ENCODE peak calls at places on chromosomes 3 and 15, in eight cellular contexts. P is CD4-positive, alpha-beta memory T cell; E is globus pallidus; G is stimulated activated CD4-positive, alpha-beta T cell treated with anti-CD3 and anti-CD28 coated beads, Interleukin-1b, Interleukin-23, amount 100 ng/mL, for 1 hour; C is stimulated activated CD8-positive, alpha-beta memory T cell treated with anti-CD3 and anti-CD28 coated beads, Interleukin-4, amount 100 ng/mL, for 4 hours; T is tibial nerve; J is activated CD4-positive, alpha-beta T cell treated with anti-CD3 and anti-CD28 coated beads, Interleukin-2, amount 50 U/mL, for 24 hours; N is ureter. X is an unnamed sample.

GRCh38 chr15:37837276-37837675 is 97.2 kb upstream of the TMCO5A start:
- DNase-seq in C (no peak), P (no peak), J (no peak), G (no peak), T (no peak), N (no peak), E (no peak), X (no peak)

GRCh38 chr3:34957707-34958106 is 681.6 kb upstream of the ARPP21 start:
- DNase-seq in G (no peak), E (no peak), J (no peak), N (no peak), C (no peak), T (no peak), P (no peak), X (no peak)

GRCh38 chr3:100150583-100150982 is 36.3 kb upstream of the FILIP1L start:
- DNase-seq in T (peak), E (no peak), G (no peak), J (no peak), N (no peak), C (no peak), P (no peak), X (no peak)

GRCh38 chr15:89673162-89673506 is 6.0 kb downstream of the PLIN1 start:
- DNase-seq in C (no peak), T (no peak), P (no peak), G (no peak), E (no peak), N (peak), J (no peak), X (peak)

GRCh38 chr3:50610992-50611463 is 546 bp downstream of the CISH start:
- DNase-seq in P (no peak), J (no peak), E (no peak), T (no peak), N (no peak), C (no peak), G (no peak), X (no peak)

GRCh38 chr15:51874751-51875644 is 45.5 kb downstream of the TMOD3 start:
- DNase-seq in T (peak), E (no peak), J (no peak), G (no peak), N (peak), C (no peak), P (no peak), X (peak)

GRCh38 chr3:197333901-197334639 is 35.7 kb upstream of the DLG1 start:
- DNase-seq in C (no peak), T (no peak), E (no peak), J (no peak), P (no peak), G (no peak), N (no peak), X (no peak)

GRCh38 chr3:122974764-122975162 is 52.8 kb downstream of the SEMA5B start:
- DNase-seq in P (no peak), T (no peak), J (no peak), G (no peak), E (no peak), N (no peak), C (no peak), X (peak)

GRCh38 chr3:141643816-141644215 is 94.3 kb upstream of the RNF7 start:
- DNase-seq in E (no peak), G (no peak), T (no peak), C (no peak), N (no peak), P (no peak), J (no peak), X (peak)

GRCh38 chr15:32867313-32867626 is 149.5 kb downstream of the GREM1 start:
- DNase-seq in T (no peak), C (no peak), P (no peak), E (no peak), G (no peak), J (no peak), N (no peak), X (peak)

GRCh38 chr3:192802957-192803899 is 75.9 kb upstream of the FGF12 start:
- DNase-seq in G (no peak), P (no peak), T (no peak), C (no peak), N (no peak), J (no peak), E (peak), X (peak)

GRCh38 chr3:104982130-104982529 is 384.6 kb upstream of the ALCAM start:
- DNase-seq in P (no peak), T (no peak), C (no peak), G (no peak), J (no peak), E (no peak), N (no peak), X (no peak)

GRCh38 chr3:101938262-101938847 is 89.0 kb downstream of the NFKBIZ start:
- DNase-seq in E (no peak), C (no peak), J (no peak), P (no peak), T (no peak), G (no peak), N (no peak), X (no peak)

GRCh38 chr3:48128779-48129178 is 59.4 kb downstream of the CDC25A start:
- DNase-seq in G (no peak), E (no peak), N (no peak), P (no peak), C (no peak), J (no peak), T (no peak), X (no peak)

GRCh38 chr3:77055841-77056341 is 16.0 kb downstream of the ROBO2 start:
- DNase-seq in E (no peak), G (no peak), C (no peak), J (no peak), P (no peak), N (no peak), T (no peak), X (no peak)

GRCh38 chr3:116302087-116302747 is 143.1 kb downstream of the LSAMP start:
- DNase-seq in E (no peak), G (no peak), P (no peak), J (no peak), C (no peak), T (no peak), N (no peak), X (no peak)

GRCh38 chr3:97940034-97940433 is 32.2 kb downstream of the RIOX2 start:
- DNase-seq in C (no peak), J (no peak), G (no peak), P (peak), N (no peak), E (peak), T (no peak), X (peak)

GRCh38 chr3:47848599-47849117 is 45.7 kb downstream of the DHX30 start:
- DNase-seq in E (no peak), N (no peak), T (no peak), P (no peak), C (no peak), J (no peak), G (no peak), X (no peak)

GRCh38 chr3:156181509-156181908 is 61.1 kb downstream of the KCNAB1 start:
- DNase-seq in E (no peak), T (no peak), P (no peak), G (no peak), J (no peak), N (no peak), C (no peak), X (peak)

GRCh38 chr3:45112939-45113338 is 33.2 kb downstream of the CDCP1 start:
- DNase-seq in G (no peak), P (no peak), E (no peak), N (no peak), J (no peak), C (no peak), T (no peak), X (no peak)

GRCh38 chr3:189584609-189585008 is 46.6 kb upstream of the TP63 start:
- DNase-seq in J (no peak), T (no peak), N (no peak), E (no peak), C (no peak), P (no peak), G (no peak), X (no peak)

GRCh38 chr3:155714295-155714718 is 30.6 kb downstream of the PLCH1 start:
- DNase-seq in C (no peak), T (no peak), G (no peak), E (no peak), P (no peak), J (no peak), N (no peak), X (peak)

GRCh38 chr3:197372076-197372661 is 73.8 kb upstream of the DLG1 start:
- DNase-seq in C (no peak), P (no peak), E (no peak), G (no peak), J (no peak), N (no peak), T (no peak), X (peak)

GRCh38 chr15:69275933-69276565 is 22.7 kb upstream of the PAQR5 start:
- DNase-seq in G (no peak), C (no peak), P (no peak), E (no peak), T (no peak), J (no peak), N (no peak), X (peak)

GRCh38 chr3:30693470-30694120 is 87.2 kb downstream of the TGFBR2 start:
- DNase-seq in P (peak), T (peak), N (no peak), C (peak), G (no peak), E (peak), J (no peak), X (peak)

GRCh38 chr15:91021516-91022074 is 799 bp downstream of the VPS33B start:
- DNase-seq in G (no peak), C (no peak), E (peak), P (peak), N (no peak), J (no peak), T (no peak), X (no peak)

GRCh38 chr15:69664572-69665326 is 212.1 kb downstream of the RPLP1 start:
- DNase-seq in E (peak), J (no peak), N (no peak), P (no peak), G (no peak), T (no peak), C (no peak), X (no peak)

GRCh38 chr15:101455291-101455916 is 34.1 kb downstream of the PCSK6 start:
- DNase-seq in G (no peak), P (no peak), N (no peak), T (no peak), C (no peak), J (no peak), E (peak), X (no peak)

GRCh38 chr3:52119826-52120225 is 34.4 kb downstream of the POC1A start:
- DNase-seq in P (no peak), J (no peak), N (no peak), G (no peak), E (no peak), T (no peak), C (no peak), X (no peak)

X was measured in mesendoderm.